ENCODE peak calls at places on chromosomes 13 and 19, in ten cellular contexts. One of them, this sample, is unnamed.
A peak's percentile ranks its signal among the peaks of the same experiment; 100 is the strongest.

GRCh38 chr13:103291693-103292572 is 225.7 kb upstream of the SLC10A2 start:
- DNase-seq in HFF-Myc: no peak
- DNase-seq in fibroblast of pulmonary artery: no peak
- DNase-seq in GM23338: peak; percentile 45
- DNase-seq in dorsolateral prefrontal cortex: no peak
- DNase-seq in upper lobe of left lung: no peak
- DNase-seq in body of pancreas: no peak
- DNase-seq in transverse colon: no peak
- DNase-seq in cardiac fibroblast: no peak
- DNase-seq in heart right ventricle: no peak
- DNase-seq in this sample: no peak

GRCh38 chr19:44635581-44636438 is 7.9 kb upstream of the PVR start:
- DNase-seq in body of pancreas: no peak
- DNase-seq in GM23338: no peak
- DNase-seq in HFF-Myc: no peak
- DNase-seq in fibroblast of pulmonary artery: peak; percentile 44
- DNase-seq in upper lobe of left lung: no peak
- DNase-seq in dorsolateral prefrontal cortex: no peak
- DNase-seq in transverse colon: no peak
- DNase-seq in cardiac fibroblast: peak; percentile 31
- DNase-seq in heart right ventricle: no peak
- DNase-seq in this sample: no peak

GRCh38 chr13:98377635-98378378 is 199.1 kb downstream of the STK24 start:
- DNase-seq in heart right ventricle: no peak
- DNase-seq in fibroblast of pulmonary artery: no peak
- DNase-seq in cardiac fibroblast: no peak
- DNase-seq in upper lobe of left lung: peak; percentile 60
- DNase-seq in HFF-Myc: no peak
- DNase-seq in body of pancreas: no peak
- DNase-seq in transverse colon: no peak
- DNase-seq in dorsolateral prefrontal cortex: no peak
- DNase-seq in GM23338: no peak
- DNase-seq in this sample: no peak

GRCh38 chr19:42179501-42179817 is 38.0 kb downstream of the DEDD2 start:
- DNase-seq in transverse colon: no peak
- DNase-seq in fibroblast of pulmonary artery: no peak
- DNase-seq in upper lobe of left lung: no peak
- DNase-seq in body of pancreas: no peak
- DNase-seq in HFF-Myc: no peak
- DNase-seq in cardiac fibroblast: no peak
- DNase-seq in GM23338: no peak
- DNase-seq in heart right ventricle: no peak
- DNase-seq in dorsolateral prefrontal cortex: no peak
- DNase-seq in this sample: no peak

GRCh38 chr13:68636784-68637183 is 1406.6 kb upstream of the PCDH9 start:
- DNase-seq in transverse colon: no peak
- DNase-seq in body of pancreas: no peak
- DNase-seq in HFF-Myc: no peak
- DNase-seq in heart right ventricle: no peak
- DNase-seq in upper lobe of left lung: no peak
- DNase-seq in fibroblast of pulmonary artery: no peak
- DNase-seq in GM23338: no peak
- DNase-seq in dorsolateral prefrontal cortex: no peak
- DNase-seq in cardiac fibroblast: no peak
- DNase-seq in this sample: no peak

GRCh38 chr19:6564393-6564792 is 26.6 kb downstream of the CD70 start:
- DNase-seq in fibroblast of pulmonary artery: peak; percentile 34
- DNase-seq in heart right ventricle: no peak
- DNase-seq in transverse colon: no peak
- DNase-seq in GM23338: peak; percentile 44
- DNase-seq in upper lobe of left lung: no peak
- DNase-seq in cardiac fibroblast: peak; percentile 16
- DNase-seq in dorsolateral prefrontal cortex: no peak
- DNase-seq in HFF-Myc: no peak
- DNase-seq in body of pancreas: no peak
- DNase-seq in this sample: no peak

GRCh38 chr13:20828540-20829364 is 55.0 kb upstream of the EEF1AKMT1 start:
- DNase-seq in body of pancreas: no peak
- DNase-seq in GM23338: peak; percentile 87
- DNase-seq in HFF-Myc: peak; percentile 16
- DNase-seq in fibroblast of pulmonary artery: peak; percentile 72
- DNase-seq in heart right ventricle: peak; percentile 52
- DNase-seq in dorsolateral prefrontal cortex: no peak
- DNase-seq in transverse colon: peak; percentile 12
- DNase-seq in upper lobe of left lung: no peak
- DNase-seq in cardiac fibroblast: peak; percentile 75
- DNase-seq in this sample: no peak

GRCh38 chr19:8302734-8303133 is 5.4 kb downstream of the CD320 start:
- DNase-seq in fibroblast of pulmonary artery: no peak
- DNase-seq in heart right ventricle: no peak
- DNase-seq in transverse colon: no peak
- DNase-seq in upper lobe of left lung: peak; percentile 6
- DNase-seq in HFF-Myc: no peak
- DNase-seq in cardiac fibroblast: no peak
- DNase-seq in GM23338: no peak
- DNase-seq in dorsolateral prefrontal cortex: peak; percentile 14
- DNase-seq in body of pancreas: peak; percentile 4
- DNase-seq in this sample: peak; percentile 10

DNA sequence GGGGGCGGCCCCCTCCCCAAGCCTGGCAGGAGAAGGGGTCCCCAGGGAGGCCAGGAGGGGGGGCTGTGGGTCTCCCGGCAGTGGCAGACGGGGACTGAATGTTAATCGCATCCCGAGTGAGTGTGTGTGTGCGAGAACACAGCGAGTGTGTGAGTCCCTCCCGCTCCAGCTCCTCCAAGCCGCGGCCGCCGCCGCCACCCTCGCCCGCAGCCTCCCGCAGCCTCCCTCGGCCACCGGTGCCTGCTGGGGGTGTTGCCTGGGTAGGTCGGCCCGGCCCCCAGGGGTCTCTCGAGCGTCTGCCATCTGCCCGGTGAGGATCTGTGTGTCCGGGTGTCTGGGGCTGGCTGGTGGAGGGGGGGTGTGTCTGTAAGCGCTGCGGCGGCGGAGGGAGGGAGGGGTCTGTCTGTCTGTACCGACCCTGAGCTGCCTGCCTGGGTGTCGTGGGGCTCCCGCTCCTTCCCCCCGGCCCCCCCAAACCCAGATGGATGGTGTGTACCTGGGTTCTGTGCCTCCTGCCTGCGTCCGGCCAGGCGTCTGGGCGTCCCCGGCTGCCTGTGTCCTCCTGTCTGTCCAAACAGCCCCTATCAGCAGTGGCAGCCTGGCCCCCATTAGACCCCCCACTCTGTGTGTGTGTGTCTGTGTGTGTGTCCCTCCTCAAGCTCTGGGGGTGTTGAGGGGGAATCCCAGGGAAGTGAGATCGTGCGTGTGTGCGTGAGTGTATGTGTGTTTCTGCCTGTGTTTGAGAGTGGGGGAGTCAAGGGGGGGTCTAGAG is at the start of gene GRIN2D:
- DNase-seq in dorsolateral prefrontal cortex: no peak
- DNase-seq in cardiac fibroblast: peak; percentile 53
- DNase-seq in body of pancreas: no peak
- DNase-seq in HFF-Myc: no peak
- DNase-seq in transverse colon: peak; percentile 16
- DNase-seq in heart right ventricle: no peak
- DNase-seq in GM23338: peak; percentile 65
- DNase-seq in fibroblast of pulmonary artery: peak; percentile 42
- DNase-seq in upper lobe of left lung: no peak
- DNase-seq in this sample: no peak
- H3K4me3 ChIP-seq in dorsolateral prefrontal cortex: peak within 1 kb of the TSS; percentile 45
- H3K4me3 ChIP-seq in cardiac fibroblast: peak within 1 kb of the TSS; percentile 19
- H3K4me3 ChIP-seq in body of pancreas: no peak within 1 kb of the TSS
- H3K4me3 ChIP-seq in HFF-Myc: peak within 1 kb of the TSS; percentile 15
- H3K4me3 ChIP-seq in transverse colon: peak within 1 kb of the TSS; percentile 16
- H3K4me3 ChIP-seq in heart right ventricle: peak within 1 kb of the TSS; percentile 27
- H3K4me3 ChIP-seq in GM23338: peak within 1 kb of the TSS; percentile 74
- H3K4me3 ChIP-seq in fibroblast of pulmonary artery: peak within 1 kb of the TSS; percentile 34
- H3K4me3 ChIP-seq in upper lobe of left lung: no peak within 1 kb of the TSS
- H3K4me3 ChIP-seq in this sample: no peak within 1 kb of the TSS

GRCh38 chr13:37984357-37984756 is 114.8 kb upstream of the TRPC4 start:
- DNase-seq in HFF-Myc: no peak
- DNase-seq in GM23338: peak; percentile 91
- DNase-seq in transverse colon: no peak
- DNase-seq in fibroblast of pulmonary artery: no peak
- DNase-seq in heart right ventricle: no peak
- DNase-seq in cardiac fibroblast: no peak
- DNase-seq in body of pancreas: no peak
- DNase-seq in upper lobe of left lung: no peak
- DNase-seq in dorsolateral prefrontal cortex: no peak
- DNase-seq in this sample: no peak
- TF ChIP-seq CTCF in HFF-Myc: peak; percentile 15
- TF ChIP-seq CTCF in GM23338: peak; percentile 68
- TF ChIP-seq CTCF in transverse colon: no peak
- TF ChIP-seq CTCF in fibroblast of pulmonary artery: no peak
- TF ChIP-seq CTCF in heart right ventricle: no peak
- TF ChIP-seq CTCF in cardiac fibroblast: no peak
- TF ChIP-seq CTCF in body of pancreas: no peak
- TF ChIP-seq CTCF in upper lobe of left lung: no peak
- TF ChIP-seq CTCF in dorsolateral prefrontal cortex: no peak
- TF ChIP-seq CTCF in this sample: no peak

GRCh38 chr13:51782026-51782710 is 21.8 kb downstream of the DHRS12 start:
- DNase-seq in GM23338: no peak
- DNase-seq in cardiac fibroblast: no peak
- DNase-seq in transverse colon: no peak
- DNase-seq in body of pancreas: peak; percentile 97
- DNase-seq in heart right ventricle: no peak
- DNase-seq in fibroblast of pulmonary artery: no peak
- DNase-seq in upper lobe of left lung: no peak
- DNase-seq in HFF-Myc: no peak
- DNase-seq in dorsolateral prefrontal cortex: no peak
- DNase-seq in this sample: no peak
- H3K4me3 ChIP-seq in GM23338: no peak overlapping the region
- H3K4me3 ChIP-seq in cardiac fibroblast: no peak overlapping the region
- H3K4me3 ChIP-seq in transverse colon: no peak overlapping the region
- H3K4me3 ChIP-seq in body of pancreas: no peak overlapping the region
- H3K4me3 ChIP-seq in heart right ventricle: no peak overlapping the region
- H3K4me3 ChIP-seq in fibroblast of pulmonary artery: no peak overlapping the region
- H3K4me3 ChIP-seq in upper lobe of left lung: no peak overlapping the region
- H3K4me3 ChIP-seq in HFF-Myc: no peak overlapping the region
- H3K4me3 ChIP-seq in dorsolateral prefrontal cortex: no peak overlapping the region
- H3K4me3 ChIP-seq in this sample: no peak overlapping the region

GRCh38 chr13:44172411-44172810 is 201.2 kb upstream of the SERP2 start:
- DNase-seq in fibroblast of pulmonary artery: no peak
- DNase-seq in GM23338: no peak
- DNase-seq in transverse colon: no peak
- DNase-seq in cardiac fibroblast: no peak
- DNase-seq in HFF-Myc: no peak
- DNase-seq in dorsolateral prefrontal cortex: no peak
- DNase-seq in body of pancreas: no peak
- DNase-seq in upper lobe of left lung: no peak
- DNase-seq in heart right ventricle: no peak
- DNase-seq in this sample: no peak
- TF ChIP-seq CTCF in fibroblast of pulmonary artery: no peak
- TF ChIP-seq CTCF in GM23338: no peak
- TF ChIP-seq CTCF in transverse colon: no peak
- TF ChIP-seq CTCF in cardiac fibroblast: no peak
- TF ChIP-seq CTCF in HFF-Myc: no peak
- TF ChIP-seq CTCF in dorsolateral prefrontal cortex: no peak
- TF ChIP-seq CTCF in body of pancreas: no peak
- TF ChIP-seq CTCF in upper lobe of left lung: no peak
- TF ChIP-seq CTCF in heart right ventricle: no peak
- TF ChIP-seq CTCF in this sample: no peak

GRCh38 chr19:1400281-1401137 is 833 bp downstream of the GAMT start:
- DNase-seq in cardiac fibroblast: peak; percentile 23
- DNase-seq in heart right ventricle: peak; percentile 68
- DNase-seq in body of pancreas: peak; percentile 88
- DNase-seq in HFF-Myc: no peak
- DNase-seq in GM23338: no peak
- DNase-seq in transverse colon: no peak
- DNase-seq in fibroblast of pulmonary artery: no peak
- DNase-seq in dorsolateral prefrontal cortex: no peak
- DNase-seq in upper lobe of left lung: no peak
- DNase-seq in this sample: no peak

GRCh38 chr19:1401138-1401888 is at the start of gene GAMT:
- DNase-seq in cardiac fibroblast: peak; percentile 41
- DNase-seq in upper lobe of left lung: no peak
- DNase-seq in HFF-Myc: no peak
- DNase-seq in fibroblast of pulmonary artery: peak; percentile 35
- DNase-seq in transverse colon: peak; percentile 52
- DNase-seq in dorsolateral prefrontal cortex: no peak
- DNase-seq in body of pancreas: peak; percentile 62
- DNase-seq in heart right ventricle: no peak
- DNase-seq in GM23338: peak; percentile 65
- DNase-seq in this sample: no peak

GRCh38 chr19:1402411-1403070 is 1.2 kb upstream of the GAMT start:
- DNase-seq in fibroblast of pulmonary artery: no peak
- DNase-seq in cardiac fibroblast: no peak
- DNase-seq in body of pancreas: no peak
- DNase-seq in GM23338: no peak
- DNase-seq in upper lobe of left lung: no peak
- DNase-seq in heart right ventricle: no peak
- DNase-seq in dorsolateral prefrontal cortex: no peak
- DNase-seq in transverse colon: no peak
- DNase-seq in HFF-Myc: no peak
- DNase-seq in this sample: no peak

GRCh38 chr19:1399745-1400144 is 1.6 kb downstream of the GAMT start:
- DNase-seq in GM23338: no peak
- DNase-seq in upper lobe of left lung: no peak
- DNase-seq in dorsolateral prefrontal cortex: no peak
- DNase-seq in HFF-Myc: no peak
- DNase-seq in fibroblast of pulmonary artery: no peak
- DNase-seq in cardiac fibroblast: no peak
- DNase-seq in body of pancreas: no peak
- DNase-seq in heart right ventricle: no peak
- DNase-seq in transverse colon: no peak
- DNase-seq in this sample: no peak

GRCh38 chr19:1401889-1402217 is 511 bp upstream of the GAMT start:
- DNase-seq in heart right ventricle: no peak
- DNase-seq in fibroblast of pulmonary artery: no peak
- DNase-seq in transverse colon: no peak
- DNase-seq in GM23338: no peak
- DNase-seq in upper lobe of left lung: no peak
- DNase-seq in cardiac fibroblast: no peak
- DNase-seq in dorsolateral prefrontal cortex: no peak
- DNase-seq in body of pancreas: no peak
- DNase-seq in HFF-Myc: no peak
- DNase-seq in this sample: no peak
- H3K4me3 ChIP-seq in heart right ventricle: peak overlapping the region; percentile 79
- H3K4me3 ChIP-seq in fibroblast of pulmonary artery: peak overlapping the region; percentile 55
- H3K4me3 ChIP-seq in transverse colon: peak overlapping the region; percentile 53
- H3K4me3 ChIP-seq in GM23338: peak overlapping the region; percentile 70
- H3K4me3 ChIP-seq in upper lobe of left lung: peak overlapping the region; percentile 54
- H3K4me3 ChIP-seq in cardiac fibroblast: peak overlapping the region; percentile 32
- H3K4me3 ChIP-seq in dorsolateral prefrontal cortex: peak overlapping the region; percentile 80
- H3K4me3 ChIP-seq in body of pancreas: no peak overlapping the region
- H3K4me3 ChIP-seq in HFF-Myc: peak overlapping the region; percentile 59
- H3K4me3 ChIP-seq in this sample: no peak overlapping the region

This sample was measured in lower leg skin.